ENCODE peak calls at places on chromosomes 1 and 21, in six cellular contexts. S, F, Q, O, G and E are unnamed samples.

GRCh38 chr1:67980028-67980427 is 70.4 kb downstream of the DIRAS3 start:
- DNase-seq in S (no peak), F (no peak), Q (no peak), O (no peak), G (no peak), E (no peak)

GRCh38 chr1:36486436-36487335 is 4.0 kb upstream of the CSF3R start:
- DNase-seq in S (no peak), F (peak; percentile 28), Q (no peak), O (no peak), G (no peak), E (peak; percentile 97)

GRCh38 chr1:2583331-2583791 is 3.2 kb upstream of the PRXL2B start:
- DNase-seq in S (peak; percentile 41), F (no peak), Q (no peak), O (no peak), G (no peak), E (no peak)

GRCh38 chr1:115283249-115283648 is 54.8 kb downstream of the NGF start:
- DNase-seq in S (no peak), F (no peak), Q (no peak), O (no peak), G (no peak), E (no peak)

GRCh38 chr1:148318123-148318899 is 164.8 kb downstream of the PPIAL4G start:
- DNase-seq in S (peak; percentile 80), F (no peak), Q (no peak), O (no peak), G (no peak), E (peak; percentile 95)

GRCh38 chr21:38136201-38136600 is 120.6 kb upstream of the KCNJ15 start:
- DNase-seq in S (no peak), F (no peak), Q (no peak), O (no peak), G (no peak), E (no peak)

GRCh38 chr1:91173379-91173890 is 151.6 kb upstream of the ZNF644 start:
- DNase-seq in S (no peak), F (no peak), Q (no peak), O (no peak), G (no peak), E (no peak)

GRCh38 chr1:234331511-234331910 is 41.7 kb upstream of the COA6 start:
- DNase-seq in S (no peak), F (no peak), Q (no peak), O (no peak), G (no peak), E (peak; percentile 82)

GRCh38 chr1:227938911-227939790 is 8.6 kb downstream of the WNT9A start:
- DNase-seq in S (no peak), F (no peak), Q (no peak), O (no peak), G (no peak), E (no peak)

GRCh38 chr1:228198977-228199590 is 8.8 kb upstream of the OBSCN start:
- DNase-seq in S (no peak), F (peak; percentile 47), Q (peak; percentile 13), O (peak; percentile 52), G (peak; percentile 27), E (no peak)

GRCh38 chr1:226549094-226549936 is 751 bp downstream of the STUM start:
- DNase-seq in S (peak; percentile 46), F (peak; percentile 40), Q (no peak), O (no peak), G (no peak), E (no peak)

GRCh38 chr1:162324391-162324790 is 52.3 kb downstream of the SPATA46 start:
- DNase-seq in S (no peak), F (no peak), Q (no peak), O (no peak), G (no peak), E (no peak)

GRCh38 chr1:48493970-48494769 is 22.2 kb upstream of the SPATA6 start:
- DNase-seq in S (peak; percentile 9), F (no peak), Q (no peak), O (no peak), G (no peak), E (no peak)

GRCh38 chr1:78721136-78721535 is 71.5 kb downstream of the IFI44 start:
- DNase-seq in S (no peak), F (no peak), Q (no peak), O (no peak), G (no peak), E (no peak)

GRCh38 chr1:166740668-166741276 is 98.5 kb upstream of the POGK start:
- DNase-seq in S (peak; percentile 34), F (no peak), Q (no peak), O (no peak), G (no peak), E (no peak)

GRCh38 chr1:35808376-35809155 is 750 bp downstream of the AGO4 start:
- DNase-seq in S (peak; percentile 53), F (peak; percentile 8), Q (no peak), O (peak; percentile 79), G (peak; percentile 80), E (no peak)

GRCh38 chr21:36320421-36321324 is 676 bp downstream of the MORC3 start:
- DNase-seq in S (peak; percentile 74), F (peak; percentile 30), Q (peak; percentile 28), O (no peak), G (peak; percentile 81), E (peak; percentile 41)

GRCh38 chr1:231971397-231972233 is 345.0 kb downstream of the DISC1 start:
- DNase-seq in S (no peak), F (no peak), Q (no peak), O (no peak), G (peak; percentile 61), E (no peak)

GRCh38 chr1:85109475-85109874 is 61.2 kb upstream of the MCOLN3 start:
- DNase-seq in S (peak; percentile 86), F (peak; percentile 49), Q (peak; percentile 53), O (peak; percentile 32), G (peak; percentile 57), E (peak; percentile 50)

GRCh38 chr1:98437540-98437939 is 224.0 kb upstream of the SNX7 start:
- DNase-seq in S (no peak), F (no peak), Q (no peak), O (no peak), G (no peak), E (no peak)

GRCh38 chr21:25862596-25862995 is 127.8 kb downstream of the GABPA start:
- DNase-seq in S (peak; percentile 69), F (no peak), Q (peak; percentile 18), O (peak; percentile 52), G (no peak), E (peak; percentile 42)

GRCh38 chr1:239784896-239785295 is 306.8 kb upstream of the FMN2 start:
- DNase-seq in S (no peak), F (no peak), Q (no peak), O (no peak), G (no peak), E (no peak)

GRCh38 chr21:17858764-17859163 is 39.6 kb upstream of the C21orf91 start:
- DNase-seq in S (no peak), F (no peak), Q (no peak), O (no peak), G (no peak), E (no peak)

GRCh38 chr21:33980276-33980916 is 64.8 kb upstream of the ATP5PO start:
- DNase-seq in S (no peak), F (no peak), Q (no peak), O (no peak), G (no peak), E (peak; percentile 87)

GRCh38 chr1:11528636-11529121 is 49.7 kb downstream of the DISP3 start:
- DNase-seq in S (no peak), F (no peak), Q (no peak), O (no peak), G (no peak), E (no peak)

GRCh38 chr1:202586018-202586821 is 124.0 kb downstream of the SYT2 start:
- DNase-seq in S (no peak), F (no peak), Q (no peak), O (no peak), G (peak; percentile 44), E (peak; percentile 20)

GRCh38 chr1:24872446-24872845 is 57.6 kb downstream of the RUNX3 start:
- DNase-seq in S (no peak), F (no peak), Q (no peak), O (no peak), G (no peak), E (peak; percentile 76)

GRCh38 chr1:30110826-30111225 is 612.6 kb downstream of the MATN1 start:
- DNase-seq in S (no peak), F (no peak), Q (no peak), O (no peak), G (no peak), E (no peak)

GRCh38 chr1:3688356-3688755 is 36.0 kb downstream of the TP73 start:
- DNase-seq in S (peak; percentile 62), F (no peak), Q (no peak), O (peak; percentile 81), G (no peak), E (no peak)
- TF ChIP-seq REST in S (no peak), F (no peak), Q (no peak), O (no peak), G (no peak), E (no peak)

GRCh38 chr1:66542811-66543767 is 9.1 kb downstream of the SGIP1 start:
- DNase-seq in S (no peak), F (no peak), Q (peak; percentile 91), O (no peak), G (no peak), E (no peak)
- TF ChIP-seq REST in S (no peak), F (no peak), Q (no peak), O (no peak), G (no peak), E (no peak)

DNA sequence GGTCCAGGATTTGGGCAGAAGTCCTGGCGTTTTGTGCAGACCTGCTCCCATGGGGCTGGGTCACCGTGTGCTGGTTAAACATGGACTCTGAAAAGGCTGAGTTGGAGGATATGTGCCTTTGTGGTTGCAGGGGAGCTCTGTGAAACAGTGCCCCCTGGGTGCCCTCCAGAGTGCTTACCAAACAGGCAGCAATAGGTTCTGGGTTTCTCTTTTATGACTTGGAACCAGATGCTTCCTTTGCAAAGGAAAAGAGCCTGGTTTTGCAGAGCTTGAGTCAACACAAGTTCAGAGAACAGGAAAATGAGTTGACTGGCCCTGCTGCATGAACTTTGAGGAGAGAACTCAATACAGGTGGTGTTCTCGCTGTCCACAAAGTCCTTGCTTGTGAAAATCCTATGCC is 288.9 kb downstream of the TM2D1 start:
- DNase-seq in S (no peak), F (no peak), Q (no peak), O (no peak), G (no peak), E (no peak)
- TF ChIP-seq REST in S (no peak), F (no peak), Q (no peak), O (no peak), G (no peak), E (no peak)

GRCh38 chr21:46151989-46152938 is 3.1 kb downstream of the FTCD start:
- DNase-seq in S (no peak), F (no peak), Q (no peak), O (no peak), G (no peak), E (no peak)

GRCh38 chr21:46153259-46154154 is 1.9 kb downstream of the FTCD start:
- DNase-seq in S (peak; percentile 88), F (peak; percentile 43), Q (no peak), O (peak; percentile 96), G (peak; percentile 92), E (peak; percentile 43)

GRCh38 chr21:46151261-46151988 is 4.0 kb downstream of the FTCD start:
- DNase-seq in S (no peak), F (no peak), Q (no peak), O (no peak), G (no peak), E (no peak)

GRCh38 chr21:46154155-46154954 is 1.0 kb downstream of the FTCD start:
- DNase-seq in S (no peak), F (no peak), Q (no peak), O (no peak), G (no peak), E (no peak)

DNA sequence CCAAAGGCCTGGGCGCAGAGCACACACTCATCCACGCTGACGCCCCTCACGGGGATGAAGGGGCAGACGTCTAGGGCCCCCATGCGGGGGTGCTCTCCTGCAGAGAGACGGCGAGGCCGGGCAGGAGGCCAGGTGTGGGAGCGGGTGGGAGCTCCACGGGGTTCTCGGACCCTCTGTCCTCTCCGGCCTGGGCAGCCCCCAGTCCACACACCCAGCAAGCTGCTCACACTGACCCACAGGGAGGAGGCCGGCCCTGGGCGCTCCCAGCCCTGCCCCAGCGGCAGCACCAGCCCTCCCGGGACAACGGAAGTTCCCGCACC is 2.5 kb downstream of the FTCD start:
- DNase-seq in S (no peak), F (no peak), Q (no peak), O (no peak), G (no peak), E (no peak)
- TF ChIP-seq REST in S (no peak), F (no peak), Q (no peak), O (no peak), G (no peak), E (no peak)